ENCODE peak calls at places on chromosomes 11 and 22, in five cellular contexts. One of them, this sample, is unnamed.

GRCh38 chr22:38862375-38863329 is 9.4 kb downstream of the CBX6 start:
- DNase-seq in cardiac fibroblast: peak
- DNase-seq in fibroblast of lung: peak
- DNase-seq in CD8-positive, alpha-beta T cell: no peak
- DNase-seq in uterus: peak
- DNase-seq in this sample: peak

GRCh38 chr11:71095294-71095850 is 157.0 kb downstream of the SHANK2 start:
- DNase-seq in fibroblast of lung: no peak
- DNase-seq in CD8-positive, alpha-beta T cell: no peak
- DNase-seq in uterus: no peak
- DNase-seq in cardiac fibroblast: no peak
- DNase-seq in this sample: no peak

GRCh38 chr11:15886866-15887265 is 469.5 kb downstream of the SOX6 start:
- DNase-seq in cardiac fibroblast: no peak
- DNase-seq in fibroblast of lung: peak
- DNase-seq in CD8-positive, alpha-beta T cell: no peak
- DNase-seq in uterus: no peak
- DNase-seq in this sample: no peak

GRCh38 chr22:24592144-24592845 is 578 bp downstream of the LRRC75B start:
- DNase-seq in uterus: peak
- DNase-seq in fibroblast of lung: no peak
- DNase-seq in CD8-positive, alpha-beta T cell: no peak
- DNase-seq in cardiac fibroblast: no peak
- DNase-seq in this sample: peak

GRCh38 chr11:12056112-12056511 is 47.7 kb upstream of the DKK3 start:
- DNase-seq in cardiac fibroblast: no peak
- DNase-seq in uterus: no peak
- DNase-seq in fibroblast of lung: no peak
- DNase-seq in CD8-positive, alpha-beta T cell: no peak
- DNase-seq in this sample: no peak

GRCh38 chr11:129944696-129945095 is 49.3 kb upstream of the NFRKB start:
- DNase-seq in fibroblast of lung: no peak
- DNase-seq in uterus: no peak
- DNase-seq in cardiac fibroblast: no peak
- DNase-seq in CD8-positive, alpha-beta T cell: no peak
- DNase-seq in this sample: no peak

GRCh38 chr22:31872209-31872608 is 72.1 kb upstream of the YWHAH start:
- DNase-seq in cardiac fibroblast: peak
- DNase-seq in fibroblast of lung: no peak
- DNase-seq in CD8-positive, alpha-beta T cell: no peak
- DNase-seq in uterus: no peak
- DNase-seq in this sample: no peak

GRCh38 chr11:100741866-100742625 is 55.0 kb downstream of the ARHGAP42 start:
- DNase-seq in fibroblast of lung: peak
- DNase-seq in CD8-positive, alpha-beta T cell: no peak
- DNase-seq in uterus: no peak
- DNase-seq in cardiac fibroblast: no peak
- DNase-seq in this sample: peak

GRCh38 chr11:11043676-11044075 is 185.8 kb upstream of the ZBED5 start:
- DNase-seq in CD8-positive, alpha-beta T cell: no peak
- DNase-seq in cardiac fibroblast: no peak
- DNase-seq in fibroblast of lung: no peak
- DNase-seq in uterus: no peak
- DNase-seq in this sample: no peak

GRCh38 chr11:92830382-92831148 is 138.9 kb upstream of the MTNR1B start:
- DNase-seq in uterus: no peak
- DNase-seq in CD8-positive, alpha-beta T cell: no peak
- DNase-seq in cardiac fibroblast: no peak
- DNase-seq in fibroblast of lung: no peak
- DNase-seq in this sample: no peak

GRCh38 chr11:39990413-39990812 is 1469.0 kb downstream of the LRRC4C start:
- DNase-seq in fibroblast of lung: no peak
- DNase-seq in CD8-positive, alpha-beta T cell: no peak
- DNase-seq in cardiac fibroblast: no peak
- DNase-seq in uterus: no peak
- DNase-seq in this sample: no peak

GRCh38 chr11:68908273-68908672 is 4.6 kb downstream of the IGHMBP2 start:
- DNase-seq in uterus: no peak
- DNase-seq in fibroblast of lung: no peak
- DNase-seq in cardiac fibroblast: no peak
- DNase-seq in CD8-positive, alpha-beta T cell: no peak
- DNase-seq in this sample: no peak

GRCh38 chr11:68903631-68904457 is at the start of the genes IGHMBP2 and MRPL21:
- DNase-seq in uterus: peak
- DNase-seq in cardiac fibroblast: peak
- DNase-seq in fibroblast of lung: peak
- DNase-seq in CD8-positive, alpha-beta T cell: peak
- DNase-seq in this sample: peak

GRCh38 chr11:68904458-68904847 is 762 bp downstream of the IGHMBP2 start:
- DNase-seq in uterus: no peak
- DNase-seq in cardiac fibroblast: peak
- DNase-seq in fibroblast of lung: no peak
- DNase-seq in CD8-positive, alpha-beta T cell: no peak
- DNase-seq in this sample: no peak

GRCh38 chr11:68903288-68903630 is 373 bp downstream of the MRPL21 start:
- DNase-seq in cardiac fibroblast: peak
- DNase-seq in uterus: no peak
- DNase-seq in fibroblast of lung: no peak
- DNase-seq in CD8-positive, alpha-beta T cell: no peak
- DNase-seq in this sample: no peak

DNA sequence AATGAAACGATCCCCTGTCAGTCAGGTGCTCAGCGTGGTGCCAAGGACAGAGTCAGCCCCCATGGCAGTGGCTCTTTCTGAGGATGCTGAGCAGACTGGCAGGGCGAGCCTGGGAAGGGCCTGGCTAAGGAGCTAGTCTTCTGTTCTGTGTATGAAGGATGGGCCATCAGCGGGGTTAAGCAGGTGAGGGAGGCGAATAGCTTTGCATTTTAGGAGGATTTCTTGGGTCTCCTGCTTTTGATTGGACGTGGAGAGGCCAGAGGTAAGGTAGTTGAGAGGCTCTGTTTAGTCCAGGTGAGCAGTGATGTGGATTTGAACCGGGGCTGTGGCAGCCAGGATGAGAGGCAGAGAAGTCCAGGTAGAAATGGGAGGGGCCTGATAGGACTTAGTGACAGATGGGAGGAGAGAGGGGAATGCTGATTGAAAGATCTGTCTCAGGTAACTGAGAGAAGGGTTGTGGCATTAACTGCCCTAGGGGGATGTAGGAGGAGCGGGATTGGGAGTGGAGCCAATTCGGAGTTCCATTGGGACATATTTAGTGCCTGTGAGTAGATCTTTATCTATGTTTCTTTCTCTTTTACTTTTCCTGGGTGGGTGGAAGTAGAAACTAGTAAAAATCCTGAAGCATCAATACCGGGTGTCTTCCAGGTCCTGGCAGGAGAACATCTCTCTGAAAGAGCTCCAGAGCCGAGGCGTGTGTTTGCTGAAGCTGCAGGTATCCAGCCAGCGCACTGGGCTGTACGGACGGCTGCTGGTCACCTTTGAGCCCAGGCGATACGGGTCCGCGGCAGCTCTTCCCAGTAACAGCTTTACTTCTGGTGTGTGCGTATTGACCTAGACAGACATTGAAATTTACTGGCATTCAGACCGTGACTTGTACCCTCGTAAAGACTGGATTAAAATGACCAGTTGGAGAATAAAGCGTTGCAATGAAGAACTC is 2.0 kb downstream of the IGHMBP2 start:
- DNase-seq in fibroblast of lung: no peak
- DNase-seq in uterus: no peak
- DNase-seq in CD8-positive, alpha-beta T cell: no peak
- DNase-seq in cardiac fibroblast: no peak
- DNase-seq in this sample: no peak
- H3K4me3 ChIP-seq in fibroblast of lung: no peak
- H3K4me3 ChIP-seq in uterus: no peak
- H3K4me3 ChIP-seq in CD8-positive, alpha-beta T cell: no peak
- H3K4me3 ChIP-seq in cardiac fibroblast: no peak
- H3K4me3 ChIP-seq in this sample: peak

DNA sequence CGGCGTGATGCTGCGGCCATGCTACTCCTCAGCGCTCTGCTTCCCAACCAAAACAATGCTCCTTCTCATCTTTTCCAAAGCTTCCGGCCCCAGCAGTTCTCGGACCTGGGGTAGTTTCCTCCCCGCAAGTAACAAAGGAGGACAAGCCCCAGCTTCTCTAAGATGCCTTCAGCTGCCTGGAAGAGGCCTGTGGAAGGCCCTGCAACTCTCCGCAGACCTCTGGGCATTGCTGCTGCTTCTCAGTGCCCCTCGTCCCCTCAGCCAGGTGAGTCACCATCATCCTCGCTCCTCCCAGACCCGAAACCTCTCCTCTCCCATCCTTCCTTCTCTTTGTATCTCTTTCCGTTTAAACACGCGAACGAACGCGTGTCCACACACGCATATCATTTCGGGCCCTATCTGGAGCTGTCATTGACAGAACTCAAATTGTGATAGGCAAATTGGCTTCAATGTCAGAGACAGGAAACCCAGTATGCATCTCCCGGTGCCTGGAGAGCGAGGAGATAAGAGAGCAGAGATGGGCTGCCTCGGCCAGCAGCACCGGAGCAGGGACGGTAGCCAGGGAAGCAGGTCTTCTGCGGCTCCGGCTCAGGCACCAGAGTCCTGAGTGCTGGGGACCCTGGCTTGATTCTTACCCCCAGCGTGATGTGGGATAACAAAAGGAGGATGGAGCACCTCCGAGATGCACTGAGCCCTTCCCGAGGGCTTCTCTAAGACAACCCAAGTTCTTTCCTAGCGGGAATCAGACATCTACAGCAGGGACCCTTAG is 22.0 kb upstream of the JAM3 start:
- DNase-seq in cardiac fibroblast: no peak
- DNase-seq in fibroblast of lung: no peak
- DNase-seq in CD8-positive, alpha-beta T cell: no peak
- DNase-seq in uterus: no peak
- DNase-seq in this sample: no peak
- H3K4me3 ChIP-seq in cardiac fibroblast: no peak
- H3K4me3 ChIP-seq in fibroblast of lung: peak
- H3K4me3 ChIP-seq in CD8-positive, alpha-beta T cell: no peak
- H3K4me3 ChIP-seq in uterus: no peak
- H3K4me3 ChIP-seq in this sample: no peak

GRCh38 chr11:61753672-61754071 is 1.2 kb downstream of the MYRF start:
- DNase-seq in CD8-positive, alpha-beta T cell: no peak
- DNase-seq in fibroblast of lung: no peak
- DNase-seq in uterus: no peak
- DNase-seq in cardiac fibroblast: no peak
- DNase-seq in this sample: no peak
- H3K4me3 ChIP-seq in CD8-positive, alpha-beta T cell: no peak
- H3K4me3 ChIP-seq in fibroblast of lung: no peak
- H3K4me3 ChIP-seq in uterus: peak
- H3K4me3 ChIP-seq in cardiac fibroblast: peak
- H3K4me3 ChIP-seq in this sample: no peak

GRCh38 chr11:118310781-118311485 is 6.4 kb downstream of the CD3E start:
- DNase-seq in CD8-positive, alpha-beta T cell: no peak
- DNase-seq in cardiac fibroblast: no peak
- DNase-seq in fibroblast of lung: no peak
- DNase-seq in uterus: no peak
- DNase-seq in this sample: no peak
- H3K4me3 ChIP-seq in CD8-positive, alpha-beta T cell: no peak
- H3K4me3 ChIP-seq in cardiac fibroblast: no peak
- H3K4me3 ChIP-seq in fibroblast of lung: no peak
- H3K4me3 ChIP-seq in uterus: no peak
- H3K4me3 ChIP-seq in this sample: no peak

GRCh38 chr22:37696657-37697539 is at the start of gene TRIOBP:
- DNase-seq in CD8-positive, alpha-beta T cell: peak
- DNase-seq in fibroblast of lung: peak
- DNase-seq in cardiac fibroblast: peak
- DNase-seq in uterus: peak
- DNase-seq in this sample: peak

GRCh38 chr22:37690407-37690806 is 4.3 kb downstream of the NOL12 start:
- DNase-seq in CD8-positive, alpha-beta T cell: no peak
- DNase-seq in fibroblast of lung: no peak
- DNase-seq in uterus: no peak
- DNase-seq in cardiac fibroblast: no peak
- DNase-seq in this sample: no peak

GRCh38 chr22:37690901-37691504 is 4.9 kb downstream of the NOL12 start:
- DNase-seq in uterus: no peak
- DNase-seq in fibroblast of lung: peak
- DNase-seq in cardiac fibroblast: no peak
- DNase-seq in CD8-positive, alpha-beta T cell: no peak
- DNase-seq in this sample: no peak

GRCh38 chr22:37697540-37697835 is 640 bp downstream of the TRIOBP start:
- DNase-seq in uterus: no peak
- DNase-seq in cardiac fibroblast: no peak
- DNase-seq in fibroblast of lung: no peak
- DNase-seq in CD8-positive, alpha-beta T cell: no peak
- DNase-seq in this sample: no peak

GRCh38 chr22:37692627-37693285 is 4.1 kb upstream of the TRIOBP start:
- DNase-seq in cardiac fibroblast: no peak
- DNase-seq in CD8-positive, alpha-beta T cell: no peak
- DNase-seq in uterus: no peak
- DNase-seq in fibroblast of lung: no peak
- DNase-seq in this sample: no peak
- H3K4me3 ChIP-seq in cardiac fibroblast: no peak
- H3K4me3 ChIP-seq in CD8-positive, alpha-beta T cell: no peak
- H3K4me3 ChIP-seq in uterus: no peak
- H3K4me3 ChIP-seq in fibroblast of lung: no peak
- H3K4me3 ChIP-seq in this sample: no peak